ENCODE peak calls at places on chromosomes 13 and 19, in nine cellular contexts. V, Z, M, K, C, N, Y, R and E are unnamed samples.
A peak's percentile ranks its signal among the peaks of the same experiment; 100 is the strongest.

GRCh38 chr19:30449673-30450072 is 77.5 kb downstream of the ZNF536 start:
- DNase-seq in Z (no peak), V (no peak), C (no peak), Y (no peak), R (no peak), K (no peak), M (peak; percentile 46), N (no peak), E (no peak)

GRCh38 chr13:87669379-87669978 is 1.7 kb upstream of the SLITRK5 start:
- DNase-seq in R (no peak), Y (peak; percentile 10), C (peak; percentile 59), M (peak; percentile 27), K (no peak), N (no peak), Z (no peak), V (no peak), E (no peak)

GRCh38 chr19:9130965-9131364 is 4.2 kb upstream of the OR7G3 start:
- DNase-seq in K (no peak), Z (no peak), R (no peak), N (no peak), V (no peak), M (no peak), Y (no peak), C (no peak), E (no peak)

GRCh38 chr19:17479325-17479791 is 9.0 kb downstream of the SLC27A1 start:
- DNase-seq in K (no peak), Z (no peak), V (no peak), R (no peak), Y (peak; percentile 76), N (no peak), M (no peak), C (no peak), E (no peak)

GRCh38 chr13:33536639-33537425 is 251.3 kb upstream of the STARD13 start:
- DNase-seq in Z (no peak), C (peak; percentile 88), N (no peak), M (no peak), Y (peak; percentile 95), R (no peak), K (no peak), V (no peak), E (no peak)

GRCh38 chr13:95136638-95137037 is 164.6 kb downstream of the ABCC4 start:
- DNase-seq in Y (no peak), Z (no peak), V (no peak), K (no peak), N (no peak), M (no peak), R (no peak), C (no peak), E (no peak)

GRCh38 chr19:35141627-35142401 is 1.2 kb upstream of the FXYD7 start:
- DNase-seq in R (no peak), Z (no peak), C (no peak), Y (no peak), V (no peak), M (no peak), N (no peak), K (no peak), E (no peak)

GRCh38 chr19:17001603-17002183 is 24.9 kb downstream of the CPAMD8 start:
- DNase-seq in C (no peak), Z (no peak), N (no peak), K (no peak), V (peak; percentile 20), M (no peak), R (peak; percentile 35), Y (no peak), E (no peak)

GRCh38 chr13:41058229-41059070 is 2.9 kb upstream of the WBP4 start:
- DNase-seq in Z (no peak), N (no peak), M (no peak), C (no peak), K (no peak), Y (peak; percentile 4), V (peak; percentile 14), R (no peak), E (no peak)

GRCh38 chr19:8252922-8253589 is 43.9 kb downstream of the CERS4 start:
- DNase-seq in M (peak; percentile 95), R (peak; percentile 89), K (peak; percentile 85), V (peak; percentile 89), Y (peak; percentile 70), C (peak; percentile 91), N (peak; percentile 90), Z (peak; percentile 82), E (peak; percentile 87)

GRCh38 chr19:55600336-55601028 is 394 bp downstream of the ZNF524 start:
- DNase-seq in C (no peak), R (no peak), Y (peak; percentile 54), M (peak; percentile 89), Z (no peak), N (no peak), K (no peak), V (no peak), E (no peak)

GRCh38 chr19:16461630-16462051 is 10.1 kb downstream of the EPS15L1 start:
- DNase-seq in Y (no peak), R (no peak), V (peak; percentile 74), Z (no peak), K (no peak), N (no peak), C (no peak), M (no peak), E (no peak)

GRCh38 chr19:36986601-36987000 is 70.5 kb downstream of the ZNF568 start:
- DNase-seq in N (no peak), Z (no peak), C (no peak), R (no peak), Y (no peak), M (no peak), K (no peak), V (no peak), E (no peak)

GRCh38 chr13:114024603-114025431 is 50.9 kb upstream of the C13orf46 start:
- DNase-seq in V (peak; percentile 13), M (no peak), Z (no peak), R (peak; percentile 47), C (no peak), Y (no peak), K (no peak), N (no peak), E (no peak)

GRCh38 chr13:114026128-114026880 is 52.4 kb upstream of the C13orf46 start:
- DNase-seq in V (peak; percentile 10), M (no peak), Y (no peak), Z (no peak), K (no peak), N (no peak), R (peak; percentile 60), C (no peak), E (no peak)

GRCh38 chr13:114025432-114026127 is 51.7 kb upstream of the C13orf46 start:
- DNase-seq in N (no peak), V (peak; percentile 26), Z (no peak), M (peak; percentile 85), C (no peak), R (peak; percentile 40), K (no peak), Y (peak; percentile 78), E (no peak)

GRCh38 chr13:114027826-114028225 is 54.0 kb upstream of the C13orf46 start:
- DNase-seq in C (no peak), V (peak; percentile 11), M (no peak), K (no peak), R (peak; percentile 23), Z (no peak), Y (no peak), N (no peak), E (no peak)

GRCh38 chr13:114027046-114027760 is 53.3 kb upstream of the C13orf46 start:
- DNase-seq in K (no peak), Z (no peak), V (peak; percentile 74), M (no peak), Y (peak; percentile 69), N (no peak), C (no peak), R (peak; percentile 61), E (no peak)
- H3K27ac ChIP-seq in K (peak overlapping the region; percentile 14), Z (peak overlapping the region; percentile 70), V (peak overlapping the region; percentile 46), M (no peak overlapping the region), Y (peak overlapping the region; percentile 93), N (no peak overlapping the region), C (no peak overlapping the region), R (no peak overlapping the region), E (peak overlapping the region; percentile 68)

GRCh38 chr13:114145256-114145655 is 12.8 kb upstream of the RASA3 start:
- DNase-seq in Y (no peak), N (peak; percentile 46), Z (peak; percentile 56), C (no peak), M (peak; percentile 40), K (no peak), R (peak; percentile 25), V (no peak), E (no peak)

GRCh38 chr13:114144606-114145244 is 12.3 kb upstream of the RASA3 start:
- DNase-seq in R (peak; percentile 36), M (no peak), Y (no peak), V (no peak), C (no peak), N (no peak), K (no peak), Z (no peak), E (peak; percentile 4)

GRCh38 chr13:114146629-114147028 is 14.2 kb upstream of the RASA3 start:
- DNase-seq in Y (no peak), Z (no peak), N (peak; percentile 56), R (peak; percentile 45), M (peak; percentile 67), C (no peak), K (no peak), V (no peak), E (no peak)

GRCh38 chr13:114145722-114146121 is 13.3 kb upstream of the RASA3 start:
- DNase-seq in V (no peak), Y (no peak), N (peak; percentile 26), K (no peak), M (no peak), C (no peak), Z (no peak), R (peak; percentile 30), E (peak; percentile 7)

GRCh38 chr13:114146173-114146572 is 13.8 kb upstream of the RASA3 start:
- DNase-seq in N (peak; percentile 20), C (no peak), Z (no peak), K (no peak), M (no peak), V (no peak), R (no peak), Y (no peak), E (no peak)
- H3K4me1 ChIP-seq in N (peaks cover 24% of the 10 kb centered on the region), C (peaks cover 5% of the 10 kb centered on the region), Z (no peaks in the 10 kb centered on the region), K (peaks cover 11% of the 10 kb centered on the region), M (no peaks in the 10 kb centered on the region), V (peaks cover 7% of the 10 kb centered on the region), R (peaks cover 24% of the 10 kb centered on the region), Y (peaks cover 8% of the 10 kb centered on the region), E (no peaks in the 10 kb centered on the region)

GRCh38 chr13:108560092-108560491 is 69.3 kb upstream of the MYO16 start:
- DNase-seq in M (no peak), N (no peak), K (no peak), Z (no peak), C (no peak), R (no peak), V (no peak), Y (no peak), E (no peak)
- TF ChIP-seq CTCF in M (no peak), N (no peak), K (no peak), Z (no peak), C (no peak), R (no peak), V (no peak), Y (no peak), E (no peak)

DNA sequence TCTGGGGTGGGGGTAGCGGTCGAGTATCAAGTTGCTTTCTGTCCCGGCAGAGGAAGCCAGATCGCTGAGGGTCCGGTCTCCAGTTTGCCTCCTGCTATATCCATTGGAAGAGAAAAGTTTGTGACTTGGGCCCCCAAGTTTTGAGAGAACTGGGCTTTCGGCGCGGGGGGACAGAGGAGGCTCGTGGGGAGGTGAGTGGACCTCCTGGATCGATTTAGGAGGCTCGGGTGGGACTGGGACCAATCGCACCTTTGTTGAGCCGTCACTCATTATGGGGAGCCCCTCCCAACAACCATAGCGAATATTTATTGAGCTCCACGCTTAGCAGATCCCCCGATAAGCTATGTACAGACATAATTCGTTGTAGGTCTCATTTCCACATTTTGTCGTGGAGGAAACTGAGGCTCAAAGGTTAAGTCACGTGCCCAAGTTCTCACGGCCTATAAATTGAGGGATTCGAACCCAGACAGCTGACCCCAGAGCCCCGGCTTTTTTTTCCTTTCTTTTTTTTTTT is 909 bp downstream of the RFXANK start:
- DNase-seq in C (no peak), Z (no peak), V (no peak), M (no peak), N (no peak), R (no peak), Y (no peak), K (no peak), E (no peak)
- H3K27ac ChIP-seq in C (no peak overlapping the region), Z (peak overlapping the region; percentile 74), V (peak overlapping the region; percentile 100), M (peak overlapping the region; percentile 44), N (peak overlapping the region; percentile 99), R (peak overlapping the region; percentile 100), Y (peak overlapping the region; percentile 92), K (peak overlapping the region; percentile 100), E (peak overlapping the region; percentile 98)